ENCODE peak calls at places on chromosome 17, in eight cellular contexts. One of them, this sample, is unnamed.

GRCh38 chr17:34241062-34241461 is 14.0 kb upstream of the CCL2 start:
- DNase-seq in BE2C: no peak
- DNase-seq in sigmoid colon: peak; percentile 85
- DNase-seq in ascending aorta: no peak
- DNase-seq in cardiac muscle cell: no peak
- DNase-seq in heart left ventricle: peak; percentile 89
- DNase-seq in gastrocnemius medialis: peak; percentile 52
- DNase-seq in mammary epithelial cell: no peak
- DNase-seq in this sample: no peak

GRCh38 chr17:7633093-7633492 is 3.2 kb downstream of the SHBG start:
- DNase-seq in BE2C: no peak
- DNase-seq in sigmoid colon: no peak
- DNase-seq in ascending aorta: no peak
- DNase-seq in cardiac muscle cell: no peak
- DNase-seq in heart left ventricle: no peak
- DNase-seq in gastrocnemius medialis: no peak
- DNase-seq in mammary epithelial cell: no peak
- DNase-seq in this sample: no peak

GRCh38 chr17:68955181-68955841 is at the start of gene ABCA8:
- DNase-seq in BE2C: no peak
- DNase-seq in sigmoid colon: no peak
- DNase-seq in ascending aorta: no peak
- DNase-seq in cardiac muscle cell: peak; percentile 62
- DNase-seq in heart left ventricle: peak; percentile 50
- DNase-seq in gastrocnemius medialis: no peak
- DNase-seq in mammary epithelial cell: no peak
- DNase-seq in this sample: no peak

GRCh38 chr17:6548578-6549330 is 7.6 kb downstream of the PITPNM3 start:
- DNase-seq in BE2C: no peak
- DNase-seq in sigmoid colon: peak; percentile 86
- DNase-seq in ascending aorta: no peak
- DNase-seq in cardiac muscle cell: peak; percentile 87
- DNase-seq in heart left ventricle: peak; percentile 47
- DNase-seq in gastrocnemius medialis: no peak
- DNase-seq in mammary epithelial cell: no peak
- DNase-seq in this sample: no peak

GRCh38 chr17:82054351-82055022 is 2.8 kb downstream of the GPS1 start:
- DNase-seq in BE2C: no peak
- DNase-seq in sigmoid colon: no peak
- DNase-seq in ascending aorta: no peak
- DNase-seq in cardiac muscle cell: no peak
- DNase-seq in heart left ventricle: peak; percentile 18
- DNase-seq in gastrocnemius medialis: no peak
- DNase-seq in mammary epithelial cell: no peak
- DNase-seq in this sample: peak; percentile 13

GRCh38 chr17:5413682-5414081 is 5.8 kb downstream of the NUP88 start:
- DNase-seq in BE2C: no peak
- DNase-seq in sigmoid colon: no peak
- DNase-seq in ascending aorta: no peak
- DNase-seq in cardiac muscle cell: no peak
- DNase-seq in heart left ventricle: no peak
- DNase-seq in gastrocnemius medialis: no peak
- DNase-seq in mammary epithelial cell: peak; percentile 93
- DNase-seq in this sample: no peak

GRCh38 chr17:58969156-58969555 is 137.5 kb downstream of the TRIM37 start:
- DNase-seq in BE2C: peak; percentile 37
- DNase-seq in sigmoid colon: no peak
- DNase-seq in ascending aorta: no peak
- DNase-seq in cardiac muscle cell: no peak
- DNase-seq in heart left ventricle: no peak
- DNase-seq in gastrocnemius medialis: no peak
- DNase-seq in mammary epithelial cell: no peak
- DNase-seq in this sample: no peak

GRCh38 chr17:82333279-82334171 is at the start of gene SECTM1:
- DNase-seq in BE2C: peak; percentile 26
- DNase-seq in sigmoid colon: peak; percentile 88
- DNase-seq in ascending aorta: no peak
- DNase-seq in cardiac muscle cell: no peak
- DNase-seq in heart left ventricle: peak; percentile 73
- DNase-seq in gastrocnemius medialis: no peak
- DNase-seq in mammary epithelial cell: no peak
- DNase-seq in this sample: no peak

GRCh38 chr17:81402530-81402941 is 7.3 kb downstream of the BAHCC1 start:
- DNase-seq in BE2C: no peak
- DNase-seq in sigmoid colon: no peak
- DNase-seq in ascending aorta: no peak
- DNase-seq in cardiac muscle cell: no peak
- DNase-seq in heart left ventricle: peak; percentile 60
- DNase-seq in gastrocnemius medialis: no peak
- DNase-seq in mammary epithelial cell: no peak
- DNase-seq in this sample: no peak

GRCh38 chr17:72719582-72720493 is 372.6 kb downstream of the SLC39A11 start:
- DNase-seq in BE2C: no peak
- DNase-seq in sigmoid colon: no peak
- DNase-seq in ascending aorta: no peak
- DNase-seq in cardiac muscle cell: no peak
- DNase-seq in heart left ventricle: no peak
- DNase-seq in gastrocnemius medialis: no peak
- DNase-seq in mammary epithelial cell: no peak
- DNase-seq in this sample: peak; percentile 35

GRCh38 chr17:70539172-70539924 is 370.0 kb downstream of the KCNJ2 start:
- DNase-seq in BE2C: no peak
- DNase-seq in sigmoid colon: no peak
- DNase-seq in ascending aorta: no peak
- DNase-seq in cardiac muscle cell: no peak
- DNase-seq in heart left ventricle: no peak
- DNase-seq in gastrocnemius medialis: no peak
- DNase-seq in mammary epithelial cell: no peak
- DNase-seq in this sample: no peak

GRCh38 chr17:59366040-59366757 is 34.7 kb downstream of the YPEL2 start:
- DNase-seq in BE2C: no peak
- DNase-seq in sigmoid colon: no peak
- DNase-seq in ascending aorta: no peak
- DNase-seq in cardiac muscle cell: no peak
- DNase-seq in heart left ventricle: no peak
- DNase-seq in gastrocnemius medialis: no peak
- DNase-seq in mammary epithelial cell: no peak
- DNase-seq in this sample: no peak

GRCh38 chr17:58605470-58605869 is 86.4 kb downstream of the TEX14 start:
- DNase-seq in BE2C: no peak
- DNase-seq in sigmoid colon: no peak
- DNase-seq in ascending aorta: no peak
- DNase-seq in cardiac muscle cell: no peak
- DNase-seq in heart left ventricle: no peak
- DNase-seq in gastrocnemius medialis: no peak
- DNase-seq in mammary epithelial cell: no peak
- DNase-seq in this sample: no peak

GRCh38 chr17:64984776-64985521 is 65.7 kb upstream of the LRRC37A3 start:
- DNase-seq in BE2C: no peak
- DNase-seq in sigmoid colon: no peak
- DNase-seq in ascending aorta: no peak
- DNase-seq in cardiac muscle cell: no peak
- DNase-seq in heart left ventricle: no peak
- DNase-seq in gastrocnemius medialis: no peak
- DNase-seq in mammary epithelial cell: peak; percentile 50
- DNase-seq in this sample: no peak

GRCh38 chr17:68457168-68457538 is at the start of gene WIPI1:
- DNase-seq in BE2C: no peak
- DNase-seq in sigmoid colon: peak; percentile 82
- DNase-seq in ascending aorta: no peak
- DNase-seq in cardiac muscle cell: no peak
- DNase-seq in heart left ventricle: no peak
- DNase-seq in gastrocnemius medialis: no peak
- DNase-seq in mammary epithelial cell: no peak
- DNase-seq in this sample: no peak

GRCh38 chr17:42796066-42796758 is 2.3 kb downstream of the COA3 start:
- DNase-seq in BE2C: no peak
- DNase-seq in sigmoid colon: no peak
- DNase-seq in ascending aorta: no peak
- DNase-seq in cardiac muscle cell: no peak
- DNase-seq in heart left ventricle: no peak
- DNase-seq in gastrocnemius medialis: no peak
- DNase-seq in mammary epithelial cell: no peak
- DNase-seq in this sample: no peak

GRCh38 chr17:55584055-55584685 is 72.9 kb upstream of the SMIM36 start:
- DNase-seq in BE2C: no peak
- DNase-seq in sigmoid colon: no peak
- DNase-seq in ascending aorta: no peak
- DNase-seq in cardiac muscle cell: no peak
- DNase-seq in heart left ventricle: no peak
- DNase-seq in gastrocnemius medialis: no peak
- DNase-seq in mammary epithelial cell: peak; percentile 53
- DNase-seq in this sample: no peak

GRCh38 chr17:77328823-77329740 is 188.3 kb downstream of the SEC14L1 start:
- DNase-seq in BE2C: no peak
- DNase-seq in sigmoid colon: peak; percentile 63
- DNase-seq in ascending aorta: peak; percentile 55
- DNase-seq in cardiac muscle cell: no peak
- DNase-seq in heart left ventricle: no peak
- DNase-seq in gastrocnemius medialis: no peak
- DNase-seq in mammary epithelial cell: no peak
- DNase-seq in this sample: no peak

GRCh38 chr17:15403276-15403939 is 62.0 kb upstream of the TEKT3 start:
- DNase-seq in BE2C: no peak
- DNase-seq in sigmoid colon: no peak
- DNase-seq in ascending aorta: no peak
- DNase-seq in cardiac muscle cell: no peak
- DNase-seq in heart left ventricle: peak; percentile 30
- DNase-seq in gastrocnemius medialis: no peak
- DNase-seq in mammary epithelial cell: no peak
- DNase-seq in this sample: no peak
- H3K4me3 ChIP-seq in BE2C: no peak overlapping the region
- H3K4me3 ChIP-seq in sigmoid colon: no peak overlapping the region
- H3K4me3 ChIP-seq in ascending aorta: no peak overlapping the region
- H3K4me3 ChIP-seq in cardiac muscle cell: no peak overlapping the region
- H3K4me3 ChIP-seq in heart left ventricle: no peak overlapping the region
- H3K4me3 ChIP-seq in gastrocnemius medialis: no peak overlapping the region
- H3K4me3 ChIP-seq in mammary epithelial cell: no peak overlapping the region
- H3K4me3 ChIP-seq in this sample: no peak overlapping the region

DNA sequence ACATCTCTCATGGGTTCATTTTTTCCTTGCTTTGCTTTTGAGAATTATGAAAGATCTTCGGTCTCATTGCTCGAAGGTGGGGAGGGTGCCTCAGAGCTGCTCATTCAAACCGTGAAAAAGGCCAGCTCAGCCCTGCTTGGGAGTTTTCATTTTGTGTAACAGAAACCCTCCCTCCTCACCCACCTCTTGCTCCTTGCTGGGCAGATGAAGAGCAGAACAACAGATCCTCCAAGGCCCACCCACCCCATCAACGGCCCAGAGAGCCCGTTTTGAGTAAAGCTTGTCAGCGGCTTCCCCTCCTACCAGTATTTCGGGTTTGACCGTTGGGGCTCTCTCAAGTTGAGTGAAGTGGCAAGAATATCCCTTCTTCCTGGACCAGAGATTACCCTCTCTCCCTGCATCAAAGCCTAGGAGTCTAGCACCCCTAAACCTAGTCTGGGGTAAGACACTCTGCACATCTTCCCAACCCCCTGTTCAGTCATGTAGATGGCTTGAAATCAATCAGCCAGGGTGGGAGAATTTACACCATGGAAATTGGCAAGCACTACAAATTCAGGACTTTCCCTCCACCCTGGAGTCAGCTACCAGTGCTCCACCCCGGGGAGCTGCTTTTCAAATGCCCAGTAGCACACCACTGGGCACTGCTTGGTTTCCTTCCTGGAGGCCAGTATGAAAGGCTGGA is 1.8 kb downstream of the CCR7 start:
- DNase-seq in BE2C: no peak
- DNase-seq in sigmoid colon: no peak
- DNase-seq in ascending aorta: no peak
- DNase-seq in cardiac muscle cell: no peak
- DNase-seq in heart left ventricle: no peak
- DNase-seq in gastrocnemius medialis: no peak
- DNase-seq in mammary epithelial cell: no peak
- DNase-seq in this sample: no peak
- TF ChIP-seq CTCF in BE2C: no peak
- TF ChIP-seq CTCF in sigmoid colon: no peak
- TF ChIP-seq CTCF in ascending aorta: no peak
- TF ChIP-seq CTCF in cardiac muscle cell: no peak
- TF ChIP-seq CTCF in heart left ventricle: no peak
- TF ChIP-seq CTCF in gastrocnemius medialis: no peak
- TF ChIP-seq CTCF in mammary epithelial cell: no peak
- TF ChIP-seq CTCF in this sample: no peak

GRCh38 chr17:4180791-4181190 is 37.8 kb downstream of the CYB5D2 start:
- DNase-seq in BE2C: no peak
- DNase-seq in sigmoid colon: peak; percentile 27
- DNase-seq in ascending aorta: no peak
- DNase-seq in cardiac muscle cell: peak; percentile 90
- DNase-seq in heart left ventricle: peak; percentile 79
- DNase-seq in gastrocnemius medialis: peak; percentile 9
- DNase-seq in mammary epithelial cell: no peak
- DNase-seq in this sample: no peak

GRCh38 chr17:4177732-4178131 is 34.7 kb downstream of the CYB5D2 start:
- DNase-seq in BE2C: no peak
- DNase-seq in sigmoid colon: no peak
- DNase-seq in ascending aorta: no peak
- DNase-seq in cardiac muscle cell: no peak
- DNase-seq in heart left ventricle: no peak
- DNase-seq in gastrocnemius medialis: no peak
- DNase-seq in mammary epithelial cell: no peak
- DNase-seq in this sample: no peak

GRCh38 chr17:4178651-4179050 is 35.7 kb downstream of the CYB5D2 start:
- DNase-seq in BE2C: no peak
- DNase-seq in sigmoid colon: no peak
- DNase-seq in ascending aorta: no peak
- DNase-seq in cardiac muscle cell: no peak
- DNase-seq in heart left ventricle: no peak
- DNase-seq in gastrocnemius medialis: no peak
- DNase-seq in mammary epithelial cell: no peak
- DNase-seq in this sample: no peak

GRCh38 chr17:4176803-4177472 is 33.9 kb downstream of the CYB5D2 start:
- DNase-seq in BE2C: no peak
- DNase-seq in sigmoid colon: no peak
- DNase-seq in ascending aorta: no peak
- DNase-seq in cardiac muscle cell: no peak
- DNase-seq in heart left ventricle: no peak
- DNase-seq in gastrocnemius medialis: no peak
- DNase-seq in mammary epithelial cell: no peak
- DNase-seq in this sample: no peak

GRCh38 chr17:4179071-4179470 is 36.1 kb downstream of the CYB5D2 start:
- DNase-seq in BE2C: no peak
- DNase-seq in sigmoid colon: no peak
- DNase-seq in ascending aorta: no peak
- DNase-seq in cardiac muscle cell: no peak
- DNase-seq in heart left ventricle: no peak
- DNase-seq in gastrocnemius medialis: no peak
- DNase-seq in mammary epithelial cell: no peak
- DNase-seq in this sample: no peak
- H3K27me3 ChIP-seq in BE2C: no peaks in the 10 kb centered on the region
- H3K27me3 ChIP-seq in sigmoid colon: no peaks in the 10 kb centered on the region
- H3K27me3 ChIP-seq in ascending aorta: no peaks in the 10 kb centered on the region
- H3K27me3 ChIP-seq in cardiac muscle cell: no peaks in the 10 kb centered on the region
- H3K27me3 ChIP-seq in heart left ventricle: no peaks in the 10 kb centered on the region
- H3K27me3 ChIP-seq in gastrocnemius medialis: no peaks in the 10 kb centered on the region
- H3K27me3 ChIP-seq in mammary epithelial cell: no peaks in the 10 kb centered on the region
- H3K27me3 ChIP-seq in this sample: no peaks in the 10 kb centered on the region

DNA sequence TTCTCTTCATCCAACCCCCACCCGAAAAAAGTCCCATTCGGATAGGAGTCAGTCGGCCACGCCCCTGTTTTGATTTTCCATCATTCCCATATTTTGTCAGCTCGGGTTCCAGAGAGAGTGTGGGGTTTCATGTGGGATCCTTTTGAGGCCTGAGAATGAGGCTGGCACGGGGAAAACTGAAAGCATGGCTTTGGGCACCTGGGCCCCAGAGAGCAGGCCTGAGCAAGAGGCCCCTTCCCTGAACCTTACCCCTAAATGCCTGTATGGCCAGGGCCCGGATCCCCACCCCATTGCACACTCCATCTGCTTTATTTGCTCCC is 4.6 kb upstream of the HOXB4 start:
- DNase-seq in BE2C: no peak
- DNase-seq in sigmoid colon: no peak
- DNase-seq in ascending aorta: no peak
- DNase-seq in cardiac muscle cell: no peak
- DNase-seq in heart left ventricle: no peak
- DNase-seq in gastrocnemius medialis: no peak
- DNase-seq in mammary epithelial cell: peak; percentile 32
- DNase-seq in this sample: no peak
- H3K4me3 ChIP-seq in BE2C: no peak overlapping the region
- H3K4me3 ChIP-seq in sigmoid colon: peak overlapping the region; percentile 84
- H3K4me3 ChIP-seq in ascending aorta: peak overlapping the region; percentile 67
- H3K4me3 ChIP-seq in cardiac muscle cell: no peak overlapping the region
- H3K4me3 ChIP-seq in heart left ventricle: no peak overlapping the region
- H3K4me3 ChIP-seq in gastrocnemius medialis: no peak overlapping the region
- H3K4me3 ChIP-seq in mammary epithelial cell: no peak overlapping the region
- H3K4me3 ChIP-seq in this sample: no peak overlapping the region